ENCODE peak calls at places on chromosomes 6 and 20, in six cellular contexts. P is activated T-cell treated with anti-CD3 and anti-CD28 coated beads for 1 hour; O is stimulated activated CD4-positive, alpha-beta T cell treated with anti-CD3 and anti-CD28 coated beads, Interleukin-1b, Interleukin-23, amount 100 ng/mL, for 24 hours; U is right cardiac atrium; K is lower lobe of right lung; V is heart left ventricle. J is an unnamed sample.
A peak's percentile ranks its signal among the peaks of the same experiment; 100 is the strongest.

GRCh38 chr6:153832543-153832942 is 206.5 kb upstream of the OPRM1 start:
- DNase-seq in P (no peak), O (no peak), U (no peak), K (no peak), V (no peak), J (no peak)

GRCh38 chr6:83884523-83884922 is 25.0 kb downstream of the CYB5R4 start:
- DNase-seq in P (no peak), O (no peak), U (no peak), K (no peak), V (no peak), J (no peak)

GRCh38 chr6:10269814-10270472 is 144.9 kb downstream of the TFAP2A start:
- DNase-seq in P (no peak), O (no peak), U (no peak), K (no peak), V (no peak), J (no peak)

GRCh38 chr6:84685983-84686584 is 78.3 kb downstream of the TBX18 start:
- DNase-seq in P (no peak), O (no peak), U (no peak), K (no peak), V (no peak), J (no peak)

GRCh38 chr20:946826-947225 is 30.7 kb upstream of the ANGPT4 start:
- DNase-seq in P (no peak), O (no peak), U (no peak), K (no peak), V (no peak), J (no peak)

GRCh38 chr6:113662688-113663333 is 194.3 kb upstream of the MARCKS start:
- DNase-seq in P (no peak), O (no peak), U (no peak), K (no peak), V (no peak), J (no peak)

GRCh38 chr6:36958775-36959554 is 4.4 kb downstream of the PI16 start:
- DNase-seq in P (no peak), O (no peak), U (peak; percentile 63), K (no peak), V (peak; percentile 21), J (no peak)

GRCh38 chr6:48150701-48151100 is 39.7 kb upstream of the PTCHD4 start:
- DNase-seq in P (no peak), O (no peak), U (no peak), K (no peak), V (no peak), J (no peak)

GRCh38 chr20:1338096-1338495 is 9.2 kb upstream of the SDCBP2 start:
- DNase-seq in P (no peak), O (no peak), U (no peak), K (no peak), V (no peak), J (no peak)

GRCh38 chr6:114342826-114343781 is at the start of gene HS3ST5:
- DNase-seq in P (no peak), O (no peak), U (peak; percentile 55), K (peak; percentile 45), V (peak; percentile 46), J (no peak)

J was measured in gastrocnemius medialis.